ENCODE peak calls at places on chromosome 14, in four cellular contexts. H, I, F and G are unnamed samples.

GRCh38 chr14:22748691-22749090 is 17.8 kb upstream of the OXA1L start:
- DNase-seq in H (no peak), F (no peak), I (no peak), G (no peak)

GRCh38 chr14:86057018-86057667 is 527.2 kb downstream of the FLRT2 start:
- DNase-seq in H (peak), I (peak), F (peak), G (no peak)

GRCh38 chr14:100114109-100114765 is 45.2 kb downstream of the DEGS2 start:
- DNase-seq in H (no peak), I (no peak), F (no peak), G (no peak)

GRCh38 chr14:26984318-26985177 is 386.7 kb upstream of the NOVA1 start:
- DNase-seq in I (peak), H (peak), F (peak), G (no peak)

GRCh38 chr14:54182419-54183040 is 214.3 kb upstream of the CDKN3 start:
- DNase-seq in F (peak), I (peak), H (peak), G (no peak)

GRCh38 chr14:55094630-55095157 is 34.4 kb upstream of the LGALS3 start:
- DNase-seq in F (peak), H (peak), I (no peak), G (no peak)

GRCh38 chr14:22871962-22872832 is 657 bp downstream of the LRP10 start:
- DNase-seq in H (peak), F (peak), I (peak), G (no peak)

GRCh38 chr14:32933623-32933942 is 5.1 kb upstream of the NPAS3 start:
- DNase-seq in I (no peak), F (peak), H (no peak), G (no peak)

GRCh38 chr14:89955022-89955414 is 488 bp upstream of the EFCAB11 start:
- DNase-seq in I (no peak), F (no peak), H (no peak), G (no peak)

GRCh38 chr14:74980746-74981661 is 21.7 kb upstream of the EIF2B2 start:
- DNase-seq in I (no peak), H (peak), F (peak), G (no peak)

GRCh38 chr14:87944987-87945604 is 47.9 kb downstream of the GALC start:
- DNase-seq in H (peak), F (peak), I (peak), G (no peak)

GRCh38 chr14:64541971-64542838 is 1.7 kb downstream of the HSPA2 start:
- DNase-seq in F (no peak), I (no peak), H (no peak), G (no peak)

GRCh38 chr14:55383039-55383438 is 28.6 kb downstream of the ATG14 start:
- DNase-seq in H (peak), F (peak), I (no peak), G (no peak)

GRCh38 chr14:63891148-63891964 is 38.6 kb downstream of the SYNE2 start:
- DNase-seq in F (no peak), I (no peak), H (no peak), G (no peak)

GRCh38 chr14:57831981-57832380 is 33.9 kb downstream of the SLC35F4 start:
- DNase-seq in H (no peak), F (peak), I (no peak), G (no peak)

GRCh38 chr14:67187210-67187609 is 2.0 kb upstream of the GARIN2 start:
- DNase-seq in H (peak), F (peak), I (peak), G (no peak)

GRCh38 chr14:81449114-81449513 is 49.0 kb upstream of the STON2 start:
- DNase-seq in H (no peak), F (no peak), I (no peak), G (no peak)

GRCh38 chr14:98204139-98204538 is 1067.9 kb downstream of the BCL11B start:
- DNase-seq in I (no peak), F (no peak), H (no peak), G (no peak)

GRCh38 chr14:98633380-98633779 is 638.6 kb downstream of the BCL11B start:
- DNase-seq in F (no peak), I (no peak), H (no peak), G (no peak)

GRCh38 chr14:65850429-65851145 is 438.1 kb downstream of the FUT8 start:
- DNase-seq in F (no peak), H (no peak), I (no peak), G (no peak)

GRCh38 chr14:72555609-72556000 is 338.3 kb downstream of the DPF3 start:
- DNase-seq in F (no peak), I (no peak), H (no peak), G (no peak)

GRCh38 chr14:106491851-106492250 is 965.5 kb downstream of the TMEM121 start:
- DNase-seq in F (no peak), H (no peak), I (no peak), G (no peak)

GRCh38 chr14:67137744-67138371 is 51.4 kb upstream of the GARIN2 start:
- DNase-seq in F (peak), H (peak), I (peak), G (no peak)

GRCh38 chr14:96252323-96253052 is 3.5 kb upstream of the BDKRB1 start:
- DNase-seq in H (no peak), F (no peak), I (no peak), G (no peak)

GRCh38 chr14:91891081-91891480 is 23.7 kb upstream of the TC2N start:
- DNase-seq in I (no peak), F (no peak), H (no peak), G (no peak)